ENCODE peak calls at places on chromosome 7, in four cellular contexts. C is GM12878, U is HepG2, Z is K562. K is an unnamed sample.

GRCh38 chr7:18231854-18232253 is 204.2 kb upstream of the PRPS1L1 start:
- DNase-seq in C (no peak), U (no peak), Z (no peak), K (no peak)

GRCh38 chr7:146146866-146147265 is 30.3 kb downstream of the CNTNAP2 start:
- DNase-seq in C (no peak), U (no peak), Z (no peak), K (no peak)

GRCh38 chr7:14821757-14822480 is 80.6 kb downstream of the DGKB start:
- DNase-seq in C (no peak), U (no peak), Z (no peak), K (no peak)

GRCh38 chr7:142478479-142479220 is 220.8 kb upstream of the PRSS58 start:
- DNase-seq in C (no peak), U (peak), Z (peak), K (peak)

GRCh38 chr7:22854158-22855048 is 31.8 kb upstream of the TOMM7 start:
- DNase-seq in C (peak), U (peak), Z (peak), K (peak)

GRCh38 chr7:69732203-69732602 is 133.9 kb downstream of the AUTS2 start:
- DNase-seq in C (no peak), U (peak), Z (no peak), K (peak)

GRCh38 chr7:39700932-39701331 is 77.6 kb downstream of the RALA start:
- DNase-seq in C (no peak), U (no peak), Z (no peak), K (no peak)

GRCh38 chr7:44638611-44639557 is 32.5 kb downstream of the OGDH start:
- DNase-seq in C (peak), U (peak), Z (peak), K (peak)

GRCh38 chr7:27183682-27184341 is 1.2 kb downstream of the HOXA11 start:
- DNase-seq in C (no peak), U (no peak), Z (no peak), K (no peak)

GRCh38 chr7:21497072-21497471 is 45.8 kb upstream of the DNAH11 start:
- DNase-seq in C (no peak), U (no peak), Z (no peak), K (no peak)

GRCh38 chr7:1514407-1514806 is 10.2 kb upstream of the INTS1 start:
- DNase-seq in C (no peak), U (no peak), Z (no peak), K (no peak)

GRCh38 chr7:5636914-5637313 is 144.5 kb downstream of the RNF216 start:
- DNase-seq in C (no peak), U (no peak), Z (peak), K (no peak)

DNA sequence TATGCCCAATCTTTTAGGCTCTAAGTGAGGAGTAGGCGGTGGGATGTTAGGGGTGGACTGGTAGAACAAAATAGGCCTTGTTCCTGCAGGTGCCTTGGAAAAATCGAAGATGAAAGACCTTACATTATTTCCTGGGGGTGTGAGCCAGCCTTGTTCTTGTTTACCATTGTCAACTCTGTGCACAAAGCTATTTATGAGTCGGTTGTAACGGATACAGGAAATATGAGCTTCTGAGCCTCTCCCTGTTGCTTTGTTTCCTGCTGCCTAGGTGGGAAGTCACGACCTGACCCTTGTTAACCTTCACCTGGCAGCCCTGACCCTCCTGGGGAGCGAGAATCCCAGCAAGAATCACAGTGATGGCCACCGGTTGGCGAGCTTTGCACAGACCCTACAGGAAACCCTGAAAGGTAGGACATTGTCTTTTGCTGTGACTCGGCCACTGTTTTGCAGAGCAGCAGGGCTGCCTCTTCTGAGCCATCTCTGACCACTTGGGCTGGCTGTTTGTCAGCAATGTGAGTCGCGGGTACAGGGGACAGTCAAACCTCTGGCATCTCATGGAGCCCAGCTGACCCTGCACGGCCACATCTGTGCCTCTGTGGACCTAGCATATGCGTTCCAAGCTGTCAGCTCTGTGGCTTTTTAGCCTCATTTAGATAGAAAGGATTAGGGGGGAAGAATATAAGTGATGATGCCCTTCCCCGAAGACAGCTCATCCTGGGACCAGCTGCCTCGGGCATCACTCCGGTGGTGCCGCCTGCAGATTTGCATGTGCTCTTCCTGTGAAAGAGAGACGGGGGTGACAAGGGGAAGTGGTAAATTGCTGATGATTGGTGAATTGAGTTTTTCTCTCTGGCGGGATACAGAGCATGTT is 102.1 kb upstream of the ANLN start:
- DNase-seq in C (no peak), U (peak), Z (no peak), K (no peak)
- TF ChIP-seq MAX in C (no peak), U (peak), Z (no peak), K (no peak)

GRCh38 chr7:48113270-48113669 is 24.2 kb downstream of the UPP1 start:
- DNase-seq in C (no peak), U (no peak), Z (no peak), K (no peak)
- TF ChIP-seq CREM in C (no peak), U (no peak), Z (no peak), K (no peak)

GRCh38 chr7:130941322-130942210 is 207.6 kb upstream of the KLF14 start:
- DNase-seq in C (no peak), U (peak), Z (peak), K (no peak)

GRCh38 chr7:130944997-130945396 is 211.0 kb upstream of the KLF14 start:
- DNase-seq in C (no peak), U (no peak), Z (no peak), K (no peak)

GRCh38 chr7:130943981-130944380 is 210.0 kb upstream of the KLF14 start:
- DNase-seq in C (no peak), U (no peak), Z (no peak), K (no peak)

GRCh38 chr7:130942211-130942964 is 208.4 kb upstream of the KLF14 start:
- DNase-seq in C (no peak), U (peak), Z (peak), K (no peak)

GRCh38 chr7:130943336-130943901 is 209.4 kb upstream of the KLF14 start:
- DNase-seq in C (no peak), U (no peak), Z (peak), K (no peak)
- TF ChIP-seq MAX in C (no peak), U (no peak), Z (no peak), K (no peak)

GRCh38 chr7:157964016-157964415 is 623.6 kb downstream of the PTPRN2 start:
- DNase-seq in C (no peak), U (no peak), Z (no peak), K (no peak)

GRCh38 chr7:157969995-157970394 is 617.6 kb downstream of the PTPRN2 start:
- DNase-seq in C (no peak), U (no peak), Z (no peak), K (no peak)

GRCh38 chr7:157964521-157964920 is 623.1 kb downstream of the PTPRN2 start:
- DNase-seq in C (no peak), U (no peak), Z (no peak), K (no peak)

GRCh38 chr7:157963526-157963925 is 624.1 kb downstream of the PTPRN2 start:
- DNase-seq in C (no peak), U (no peak), Z (no peak), K (no peak)

GRCh38 chr7:157966490-157966889 is 621.1 kb downstream of the PTPRN2 start:
- DNase-seq in C (no peak), U (no peak), Z (no peak), K (no peak)
- TF ChIP-seq CREM in C (no peak), U (no peak), Z (no peak), K (no peak)

GRCh38 chr7:481219-481930 is 38.3 kb downstream of the PDGFA start:
- DNase-seq in C (no peak), U (no peak), Z (no peak), K (peak)

GRCh38 chr7:480531-481218 is 39.0 kb downstream of the PDGFA start:
- DNase-seq in C (no peak), U (no peak), Z (peak), K (peak)

GRCh38 chr7:484365-485101 is 35.1 kb downstream of the PDGFA start:
- DNase-seq in C (no peak), U (peak), Z (no peak), K (peak)

GRCh38 chr7:483656-484364 is 35.8 kb downstream of the PDGFA start:
- DNase-seq in C (no peak), U (no peak), Z (no peak), K (no peak)

DNA sequence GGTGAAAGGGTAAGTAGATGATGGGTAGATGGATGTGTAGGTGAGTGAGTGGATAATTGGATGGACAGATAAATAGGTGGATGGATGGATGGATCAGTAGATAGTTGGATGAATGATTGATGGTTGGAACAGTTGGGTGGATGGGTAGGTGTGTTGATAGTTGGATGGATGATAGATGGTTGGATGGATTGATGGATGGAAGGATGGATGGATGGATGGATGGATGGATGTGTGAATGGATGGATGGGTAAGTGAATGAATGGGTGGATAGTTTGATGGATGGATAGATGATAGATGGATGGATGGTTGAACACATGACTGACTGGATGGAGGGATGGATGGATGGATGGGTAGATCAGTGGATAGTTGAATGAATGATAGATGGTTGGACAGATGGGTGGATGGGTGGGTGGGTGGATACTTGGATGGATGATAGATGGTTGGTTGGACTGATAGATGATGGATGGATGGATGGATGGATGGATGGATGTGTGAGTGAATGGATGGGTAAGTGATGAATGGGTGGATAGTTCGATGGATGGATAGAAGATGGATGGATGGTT is 37.0 kb downstream of the PDGFA start:
- DNase-seq in C (no peak), U (no peak), Z (no peak), K (no peak)
- TF ChIP-seq MAX in C (no peak), U (no peak), Z (no peak), K (no peak)

GRCh38 chr7:126778101-126778500 is 474.6 kb downstream of the GRM8 start:
- DNase-seq in C (no peak), U (no peak), Z (no peak), K (no peak)
- TF ChIP-seq CREM in C (no peak), U (no peak), Z (no peak), K (no peak)